ENCODE peak calls at places on chromosomes 6 and 20, in four cellular contexts. Y is NB4, V is spleen, L is uterus. A is an unnamed sample.

GRCh38 chr20:7736336-7736735 is 203.9 kb downstream of the HAO1 start:
- DNase-seq in V (no peak), L (no peak), Y (no peak), A (no peak)

GRCh38 chr6:131831392-131831791 is 23.6 kb downstream of the ENPP1 start:
- DNase-seq in V (no peak), L (no peak), Y (no peak), A (no peak)

GRCh38 chr6:26295691-26296555 is 69.1 kb upstream of the BTN3A2 start:
- DNase-seq in V (no peak), L (no peak), Y (peak; percentile 47), A (no peak)

GRCh38 chr6:35718911-35719381 is 17.9 kb upstream of the ARMC12 start:
- DNase-seq in Y (peak; percentile 65), L (peak; percentile 42), V (no peak), A (peak; percentile 39)

GRCh38 chr20:24998631-24999445 is 6.3 kb upstream of the APMAP start:
- DNase-seq in Y (no peak), L (no peak), V (peak; percentile 35), A (no peak)

GRCh38 chr6:157659536-157660271 is 163.3 kb upstream of the SNX9 start:
- DNase-seq in V (no peak), Y (no peak), L (no peak), A (no peak)

GRCh38 chr6:13065596-13065995 is 262.7 kb downstream of the TBC1D7 start:
- DNase-seq in Y (no peak), L (no peak), V (no peak), A (no peak)

GRCh38 chr20:44014807-44015732 is 100.4 kb downstream of the TOX2 start:
- DNase-seq in V (no peak), L (no peak), Y (no peak), A (peak; percentile 59)

GRCh38 chr6:34158876-34159275 is 13.0 kb upstream of the GRM4 start:
- DNase-seq in Y (no peak), V (peak; percentile 2), L (no peak), A (no peak)

GRCh38 chr6:72623808-72624207 is 1.9 kb downstream of the KCNQ5 start:
- DNase-seq in Y (peak; percentile 54), L (no peak), V (no peak), A (no peak)

GRCh38 chr6:125923371-125923877 is 33.1 kb upstream of the HINT3 start:
- DNase-seq in Y (no peak), V (no peak), L (no peak), A (no peak)

GRCh38 chr6:11783524-11784064 is 5.0 kb upstream of the ADTRP start:
- DNase-seq in Y (no peak), V (no peak), L (no peak), A (no peak)

GRCh38 chr20:49786671-49787370 is 25.8 kb upstream of the SLC9A8 start:
- DNase-seq in L (no peak), Y (peak; percentile 45), V (no peak), A (no peak)

GRCh38 chr20:48657426-48658197 is 170.2 kb downstream of the PREX1 start:
- DNase-seq in Y (peak; percentile 84), V (peak; percentile 88), L (peak; percentile 55), A (peak; percentile 85)

GRCh38 chr6:127243501-127243900 is 23.2 kb upstream of the RNF146 start:
- DNase-seq in L (no peak), Y (no peak), V (no peak), A (no peak)

GRCh38 chr20:31968299-31969126 is 562 bp downstream of the XKR7 start:
- DNase-seq in Y (peak; percentile 87), V (peak; percentile 92), L (peak; percentile 64), A (peak; percentile 83)

GRCh38 chr6:135880066-135880972 is 28.8 kb downstream of the PDE7B start:
- DNase-seq in V (no peak), L (no peak), Y (peak; percentile 60), A (no peak)

GRCh38 chr6:19804362-19805145 is 32.6 kb upstream of the ID4 start:
- DNase-seq in V (peak; percentile 89), Y (peak; percentile 79), L (peak; percentile 95), A (peak; percentile 96)

GRCh38 chr6:13217206-13217905 is 111.0 kb downstream of the TBC1D7 start:
- DNase-seq in Y (no peak), V (no peak), L (no peak), A (no peak)

GRCh38 chr20:1310506-1311190 is 18.3 kb downstream of the SDCBP2 start:
- DNase-seq in Y (no peak), V (peak; percentile 61), L (no peak), A (no peak)

GRCh38 chr6:106974337-106974998 is at the start of gene CD24:
- DNase-seq in Y (peak; percentile 18), V (peak; percentile 92), L (no peak), A (peak; percentile 15)

GRCh38 chr6:132190097-132190814 is 211.0 kb downstream of the MOXD1 start:
- DNase-seq in L (no peak), Y (no peak), V (no peak), A (no peak)

GRCh38 chr6:45961125-45961524 is 54.5 kb downstream of the CLIC5 start:
- DNase-seq in Y (no peak), L (no peak), V (no peak), A (no peak)

GRCh38 chr6:134295953-134296553 is 21.9 kb downstream of the SGK1 start:
- DNase-seq in Y (peak; percentile 91), L (no peak), V (no peak), A (peak; percentile 85)

GRCh38 chr20:57292611-57293010 is 26.2 kb upstream of the BMP7 start:
- DNase-seq in V (no peak), L (no peak), Y (no peak), A (no peak)

GRCh38 chr6:36780517-36781210 is 58.6 kb downstream of the CPNE5 start:
- DNase-seq in L (no peak), Y (peak; percentile 80), V (no peak), A (no peak)

GRCh38 chr6:28408076-28408802 is 8.7 kb upstream of the ZSCAN12 start:
- DNase-seq in Y (no peak), L (no peak), V (no peak), A (no peak)

GRCh38 chr20:5914859-5915258 is 35.5 kb downstream of the TRMT6 start:
- DNase-seq in V (no peak), Y (no peak), L (no peak), A (no peak)

GRCh38 chr20:50824137-50824536 is 29.3 kb downstream of the BCAS4 start:
- DNase-seq in Y (no peak), L (peak; percentile 62), V (no peak), A (peak; percentile 46)

GRCh38 chr6:21731411-21732031 is 138.0 kb downstream of the SOX4 start:
- DNase-seq in V (no peak), Y (no peak), L (no peak), A (no peak)

GRCh38 chr6:163771180-163771579 is 356.7 kb downstream of the QKI start:
- DNase-seq in Y (no peak), V (no peak), L (no peak), A (no peak)

DNA sequence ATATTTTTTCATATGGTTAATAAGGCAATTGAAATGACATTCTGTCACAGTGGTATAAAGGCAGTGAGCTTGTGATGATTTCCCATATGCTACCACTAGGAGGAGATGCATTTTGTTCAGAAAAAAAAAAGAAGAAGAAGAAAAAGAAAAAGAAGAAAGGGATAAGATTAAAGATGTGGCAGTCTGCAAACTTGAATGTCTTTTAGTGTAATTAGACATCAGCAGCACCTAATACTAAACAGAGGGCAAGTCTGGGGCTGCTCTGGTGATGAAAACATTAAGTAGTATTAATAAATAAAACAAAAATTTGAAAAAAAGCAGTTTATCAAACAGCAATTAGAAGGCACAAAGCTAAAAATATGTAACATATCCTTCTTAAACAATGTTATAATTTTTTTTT is 95.4 kb upstream of the DEFB112 start:
- DNase-seq in Y (peak; percentile 6), L (no peak), V (no peak), A (no peak)
- TF ChIP-seq CTCF in Y (peak; percentile 41), L (no peak), V (no peak), A (no peak)

DNA sequence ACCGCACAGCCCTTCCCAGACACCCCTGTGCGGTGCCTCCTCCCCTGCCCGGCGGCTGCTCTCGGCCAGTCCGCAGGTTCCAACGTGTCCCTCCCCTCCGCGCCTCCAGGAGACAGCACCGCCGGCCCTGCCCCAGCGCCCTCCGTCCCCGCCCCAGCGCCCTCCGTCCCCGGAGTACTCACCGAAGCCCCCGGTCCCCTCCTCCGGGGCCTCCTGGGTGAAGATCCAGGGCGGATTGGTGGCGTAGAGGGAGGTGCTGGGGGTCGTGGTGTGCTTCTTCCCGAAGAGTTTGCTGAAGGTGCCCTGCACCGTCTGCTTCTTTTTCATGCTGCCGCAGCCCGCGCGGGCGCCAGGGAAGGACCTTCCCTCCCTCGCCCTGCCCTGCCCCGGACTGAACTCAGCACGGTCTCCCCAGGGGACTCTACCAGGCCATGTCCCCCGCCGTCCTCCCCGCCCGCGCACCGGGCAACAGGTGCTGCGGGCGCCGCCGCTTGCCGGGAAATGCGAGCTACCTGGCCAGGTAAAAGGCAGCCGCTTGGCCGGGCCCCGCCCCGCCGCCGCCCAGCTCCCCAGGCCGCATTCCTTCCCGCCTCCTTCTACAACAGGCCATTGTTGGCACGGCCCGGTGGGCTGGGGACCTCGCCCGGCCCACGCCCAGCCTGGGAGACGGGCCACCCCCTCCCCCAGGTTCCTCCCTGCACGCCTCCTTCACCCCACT is at the start of gene C6orf132:
- DNase-seq in Y (no peak), V (no peak), L (peak; percentile 34), A (no peak)
- TF ChIP-seq POLR2A in Y (no peak), V (no peak), L (no peak), A (no peak)

GRCh38 chr6:146697921-146698320 is 99.1 kb downstream of the ADGB start:
- DNase-seq in L (no peak), V (no peak), Y (no peak), A (no peak)

GRCh38 chr6:146689806-146690205 is 91.0 kb downstream of the ADGB start:
- DNase-seq in Y (no peak), V (no peak), L (no peak), A (no peak)

DNA sequence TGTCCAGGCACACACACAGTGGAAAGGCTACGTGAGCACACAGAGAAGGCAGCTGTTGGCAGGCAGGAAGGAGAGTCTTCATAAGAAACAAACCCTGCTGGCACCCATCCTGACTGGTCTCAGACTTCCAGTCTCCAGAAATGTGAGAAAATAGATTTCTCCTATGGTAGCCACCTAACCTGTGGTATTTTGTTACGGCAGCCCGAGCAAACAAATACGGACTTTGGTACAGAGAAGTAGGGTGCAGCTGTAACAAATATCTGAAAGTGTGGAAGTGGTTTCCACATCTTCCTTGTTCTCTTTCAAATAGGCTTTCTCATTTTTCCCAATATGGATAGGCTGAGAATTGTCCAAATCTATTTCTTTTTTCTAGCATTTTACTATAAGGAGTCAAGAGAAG is 94.6 kb downstream of the ADGB start:
- DNase-seq in V (no peak), Y (no peak), L (no peak), A (no peak)
- TF ChIP-seq CTCF in V (no peak), Y (no peak), L (no peak), A (no peak)

DNA sequence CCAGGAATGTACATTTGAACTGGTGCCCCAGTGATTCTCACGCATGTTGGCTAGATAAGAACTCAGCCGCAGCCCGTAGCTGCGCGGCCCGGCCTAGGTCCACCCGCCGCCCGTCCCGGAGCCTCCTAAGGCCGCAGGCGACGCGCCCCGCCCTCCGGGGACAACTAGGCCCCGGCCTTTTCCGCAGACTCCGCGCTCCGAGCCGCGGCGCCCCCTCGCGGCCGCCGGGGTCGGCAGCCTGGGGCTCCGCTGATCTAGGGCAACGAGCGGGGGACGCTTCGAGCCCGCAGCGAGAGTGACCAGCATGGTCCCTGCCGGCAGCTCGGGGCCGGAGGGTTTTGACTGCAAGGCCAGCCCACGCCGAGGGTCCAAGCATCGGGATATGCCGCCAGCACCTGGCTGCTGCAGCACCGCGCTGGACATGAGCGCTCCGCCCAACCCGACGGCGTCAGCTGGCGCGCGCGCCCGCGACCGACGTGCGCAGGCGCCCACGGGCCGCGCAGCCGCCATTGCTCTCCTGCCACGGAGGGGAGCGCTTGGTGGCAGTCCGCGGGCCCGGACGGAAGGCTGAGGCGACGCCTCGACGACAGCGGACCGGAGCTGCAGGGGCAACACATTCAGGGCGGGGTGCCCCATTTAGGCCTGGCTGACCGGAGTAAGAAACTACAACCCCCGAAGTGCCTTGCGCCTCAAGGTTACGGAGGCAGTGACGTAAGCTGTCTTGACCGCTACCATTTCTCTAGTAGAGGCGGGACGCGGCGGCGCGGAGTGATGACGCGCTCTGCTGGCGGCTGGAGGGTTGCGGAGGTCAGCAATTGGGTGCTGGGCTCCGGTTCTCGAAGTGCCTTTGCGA is at the start of gene AP5S1:
- DNase-seq in L (peak; percentile 97), V (peak; percentile 99), Y (peak; percentile 98), A (peak; percentile 99)
- TF ChIP-seq POLR2A in L (no peak), V (peak; percentile 27), Y (peak; percentile 76), A (peak; percentile 24)